ENCODE peak calls at places on chromosomes 4 and X, in four cellular contexts. Q is sigmoid colon, Y is AG09319, W is upper lobe of right lung. N is an unnamed sample.

GRCh38 chr4:3710451-3711182 is 55.6 kb upstream of the ADRA2C start:
- DNase-seq in Y (no peak), Q (peak), W (peak), N (peak)

GRCh38 chr4:70158576-70158975 is 4.5 kb downstream of the PRR27 start:
- DNase-seq in W (peak), Y (no peak), Q (no peak), N (no peak)

GRCh38 chr4:84879651-84880200 is 86.8 kb downstream of the WDFY3 start:
- DNase-seq in W (no peak), Y (no peak), Q (no peak), N (no peak)

GRCh38 chrX:80216086-80216485 is 201.5 kb downstream of the TBX22 start:
- DNase-seq in Y (no peak), Q (no peak), W (no peak), N (no peak)

GRCh38 chrX:69124108-69124507 is 41.1 kb downstream of the PJA1 start:
- DNase-seq in W (no peak), Y (no peak), Q (no peak), N (no peak)

GRCh38 chr4:88809561-88810219 is 112.1 kb upstream of the NAP1L5 start:
- DNase-seq in Y (no peak), Q (no peak), W (no peak), N (no peak)

GRCh38 chrX:17007134-17007768 is 60.8 kb downstream of the REPS2 start:
- DNase-seq in Y (no peak), Q (no peak), W (no peak), N (no peak)

GRCh38 chr4:41177016-41177415 is 37.3 kb downstream of the APBB2 start:
- DNase-seq in Q (no peak), Y (no peak), W (no peak), N (no peak)

GRCh38 chr4:138647433-138647832 is 368.1 kb upstream of the NOCT start:
- DNase-seq in Y (no peak), W (no peak), Q (no peak), N (no peak)

GRCh38 chrX:80550722-80551121 is 130.5 kb downstream of the TENT5D start:
- DNase-seq in Y (no peak), W (no peak), Q (no peak), N (no peak)

GRCh38 chr4:140968371-140968770 is 164.9 kb downstream of the RNF150 start:
- DNase-seq in Y (peak), W (no peak), Q (no peak), N (no peak)

GRCh38 chrX:15098505-15098904 is 171.4 kb downstream of the ASB9 start:
- DNase-seq in Y (no peak), Q (no peak), W (no peak), N (no peak)

GRCh38 chr4:3341760-3342159 is 48.9 kb downstream of the RGS12 start:
- DNase-seq in Y (no peak), W (no peak), Q (no peak), N (no peak)

GRCh38 chr4:138875886-138876608 is 139.5 kb upstream of the NOCT start:
- DNase-seq in Y (no peak), Q (no peak), W (no peak), N (no peak)

GRCh38 chr4:143381171-143382118 is 44.8 kb downstream of the GAB1 start:
- DNase-seq in Y (no peak), W (no peak), Q (peak), N (no peak)

GRCh38 chr4:148444296-148445070 is 2.3 kb upstream of the NR3C2 start:
- DNase-seq in W (peak), Q (peak), Y (no peak), N (peak)

GRCh38 chr4:144754562-144755410 is 108.8 kb downstream of the HHIP start:
- DNase-seq in Y (no peak), W (no peak), Q (no peak), N (no peak)

DNA sequence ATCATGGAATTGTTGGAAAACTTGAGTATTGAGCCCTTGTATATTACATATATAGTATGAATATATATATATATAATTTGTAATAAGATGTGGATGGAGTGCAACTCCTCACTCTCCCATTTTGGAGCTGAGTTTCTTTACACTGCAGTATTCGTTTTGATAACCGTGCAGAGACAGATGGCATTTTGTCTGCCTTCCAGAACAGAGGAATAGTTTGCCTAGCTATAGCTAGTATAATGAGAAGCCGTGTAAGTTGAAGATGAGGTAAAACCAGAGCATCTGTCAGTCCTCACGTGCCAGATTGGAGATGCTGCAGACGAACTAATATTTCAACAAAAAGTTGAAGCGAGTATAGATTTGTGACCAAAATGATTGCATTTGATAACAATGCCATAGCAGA is 180.5 kb downstream of the FMR1NB start:
- DNase-seq in Q (no peak), W (no peak), Y (no peak), N (no peak)
- TF ChIP-seq CTCF in Q (no peak), W (no peak), Y (no peak), N (no peak)

GRCh38 chrX:118345401-118346257 is at the start of gene WDR44:
- DNase-seq in Q (peak), W (peak), Y (peak), N (peak)

GRCh38 chrX:118345045-118345400 is 883 bp upstream of the WDR44 start:
- DNase-seq in Q (no peak), W (no peak), Y (no peak), N (no peak)

GRCh38 chrX:118347131-118347530 is 1.2 kb downstream of the WDR44 start:
- DNase-seq in Y (no peak), Q (no peak), W (no peak), N (no peak)

GRCh38 chrX:118348186-118348810 is 2.4 kb downstream of the WDR44 start:
- DNase-seq in W (no peak), Q (no peak), Y (no peak), N (no peak)

DNA sequence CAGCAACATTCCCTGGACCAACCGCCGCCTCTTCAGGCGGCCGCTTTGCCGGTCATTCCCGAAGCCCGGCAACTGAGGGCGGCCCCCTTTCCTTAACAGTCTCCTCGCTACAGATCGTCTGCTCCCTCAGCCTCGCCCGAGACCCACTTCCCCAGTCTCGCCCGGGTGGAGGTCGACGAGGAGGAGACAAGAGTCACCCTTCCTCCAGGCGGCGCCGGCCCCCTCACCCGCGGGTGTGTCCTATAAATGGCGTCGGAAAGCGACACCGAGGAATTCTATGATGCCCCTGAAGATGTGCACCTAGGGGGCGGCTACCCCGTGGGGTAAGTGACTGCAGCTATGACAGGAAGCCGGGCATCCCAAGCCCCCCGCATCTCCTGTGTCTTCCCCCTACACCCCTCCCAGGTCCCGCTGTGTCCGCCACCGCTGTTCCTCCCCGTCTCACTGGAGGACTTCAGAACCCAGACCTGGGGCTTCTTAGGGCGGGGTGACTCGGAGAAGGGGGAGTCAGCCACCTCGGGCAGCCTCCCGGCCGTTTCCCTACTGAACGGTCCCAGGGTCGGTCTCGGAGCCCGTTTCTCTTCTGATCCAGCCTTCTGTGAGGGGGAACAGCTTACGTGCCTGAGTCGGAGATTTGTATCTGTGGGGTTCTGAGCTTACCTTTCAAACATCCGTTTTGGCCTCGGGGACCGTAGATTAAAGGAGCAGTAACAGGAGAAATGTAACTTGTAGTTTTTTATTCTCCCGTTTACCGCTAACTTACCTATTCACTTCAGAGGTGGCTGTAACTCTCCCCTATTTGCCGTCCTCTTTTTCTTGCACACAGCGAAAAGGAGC is 570 bp downstream of the WDR44 start:
- DNase-seq in Q (peak), W (peak), Y (no peak), N (no peak)
- TF ChIP-seq CTCF in Q (no peak), W (no peak), Y (peak), N (peak)

GRCh38 chr4:77699731-77700210 is 94.2 kb downstream of the CXCL13 start:
- DNase-seq in Q (no peak), Y (peak), W (no peak), N (no peak)
- TF ChIP-seq CTCF in Q (no peak), Y (peak), W (no peak), N (peak)

DNA sequence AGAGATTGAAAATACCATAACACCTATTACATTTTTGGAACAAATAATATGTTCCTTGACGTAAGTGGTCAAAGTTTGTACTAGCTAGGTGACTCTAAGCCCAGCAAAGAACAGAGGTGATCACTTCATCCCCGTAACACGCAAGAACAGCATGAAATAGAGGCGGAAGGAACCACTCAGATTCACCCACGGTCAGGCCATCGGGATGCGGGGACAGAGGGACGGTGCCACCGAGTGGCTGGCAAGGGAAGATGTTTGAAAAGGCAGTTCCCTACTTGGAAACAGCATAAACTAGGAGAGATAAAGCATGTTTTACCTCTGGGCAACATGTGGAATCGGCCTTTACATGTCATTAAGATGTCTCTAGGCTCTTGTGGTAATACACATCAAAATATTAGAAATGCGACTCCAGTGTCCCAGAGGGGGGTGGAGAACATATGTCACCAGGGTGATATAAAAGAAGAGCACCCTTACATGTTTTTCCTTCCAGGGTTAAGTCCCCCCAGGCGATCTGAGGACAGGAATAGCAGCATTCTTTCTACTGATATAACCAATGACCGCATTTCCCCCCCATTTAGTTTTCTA is 84.0 kb downstream of the PHKA2 start:
- DNase-seq in Q (no peak), W (no peak), Y (no peak), N (no peak)
- TF ChIP-seq CTCF in Q (no peak), W (peak), Y (peak), N (peak)

GRCh38 chrX:128518508-128518907 is 466.3 kb upstream of the ACTRT1 start:
- DNase-seq in Y (no peak), Q (no peak), W (no peak), N (no peak)
- TF ChIP-seq CTCF in Y (no peak), Q (no peak), W (no peak), N (peak)

GRCh38 chrX:72295745-72296144 is 10.0 kb downstream of the CITED1 start:
- DNase-seq in Y (no peak), W (no peak), Q (no peak), N (no peak)
- TF ChIP-seq CTCF in Y (no peak), W (no peak), Q (no peak), N (no peak)

GRCh38 chr4:180909279-180909678 is 1333.9 kb upstream of the TENM3 start:
- DNase-seq in Y (no peak), W (no peak), Q (no peak), N (no peak)
- TF ChIP-seq CTCF in Y (peak), W (no peak), Q (no peak), N (no peak)

DNA sequence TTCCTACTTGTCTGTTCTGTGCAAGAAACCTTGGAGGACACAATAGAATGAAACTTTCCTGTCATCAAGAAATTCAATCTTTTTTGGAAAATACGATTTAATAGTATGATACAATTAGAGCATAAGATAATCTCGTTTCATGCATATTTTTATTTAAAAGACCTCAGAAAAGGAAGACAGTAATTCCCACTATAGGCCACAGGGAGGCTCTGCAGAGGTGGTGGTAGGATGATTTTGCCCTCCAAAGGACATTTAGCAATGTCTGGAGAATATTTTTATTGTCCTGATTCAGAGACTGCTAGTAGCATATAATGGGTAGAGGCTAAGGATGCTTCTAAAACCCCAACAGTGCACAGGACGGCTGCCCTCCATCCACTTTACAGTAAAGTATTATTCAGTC is 68.7 kb downstream of the PAK3 start:
- DNase-seq in Y (no peak), Q (no peak), W (no peak), N (no peak)
- TF ChIP-seq CTCF in Y (peak), Q (no peak), W (peak), N (peak)

GRCh38 chrX:85592980-85593379 is 213.5 kb upstream of the POF1B start:
- DNase-seq in Q (no peak), Y (no peak), W (no peak), N (no peak)
- TF ChIP-seq CTCF in Q (no peak), Y (no peak), W (no peak), N (no peak)

DNA sequence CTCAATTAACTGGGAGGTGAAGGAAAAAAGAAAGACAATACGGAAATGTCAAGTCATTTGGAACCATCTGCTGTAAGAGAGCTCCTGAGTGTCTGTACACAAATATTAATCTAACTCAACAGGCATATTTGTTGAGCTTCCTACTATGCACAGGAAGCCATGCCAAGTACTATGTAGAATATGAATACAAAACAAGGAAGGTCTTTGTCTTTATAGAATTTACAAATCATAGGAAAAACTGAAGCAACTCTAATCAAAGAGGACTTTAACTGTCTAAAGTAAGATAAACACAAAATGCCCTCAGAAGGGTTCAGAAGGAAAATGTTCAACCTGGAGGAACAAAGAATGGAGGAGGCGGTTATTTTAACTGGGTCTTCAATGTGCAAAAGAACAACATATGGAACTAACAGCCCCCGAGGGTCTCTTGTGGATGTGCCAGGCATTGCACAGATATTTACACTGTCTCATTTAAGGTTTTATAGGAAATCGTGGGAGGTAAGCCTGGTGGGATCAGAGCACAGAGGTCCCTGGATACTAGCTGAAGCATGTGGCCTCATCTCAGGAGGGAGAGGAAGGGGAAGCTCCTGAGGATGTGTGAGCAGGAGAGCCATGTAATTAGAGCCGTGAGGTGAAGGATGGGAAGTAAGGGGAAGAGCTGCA is 5.8 kb downstream of the FAM114A1 start:
- DNase-seq in W (no peak), Y (no peak), Q (no peak), N (no peak)
- TF ChIP-seq CTCF in W (no peak), Y (no peak), Q (no peak), N (peak)